ENCODE peak calls at places on chromosomes 2 and 18, in nine cellular contexts. C is Ammon's horn, U is colonic mucosa, P is RPMI7951, A is M059J, Y is fibroblast of pulmonary artery, R is psoas muscle, M is activated T-helper 1 cell treated with Interleukin-2 at 50 U/mL for 16 hours, B is GDM1. K is an unnamed sample.

GRCh38 chr2:100786297-100786658 is 33.7 kb upstream of the NPAS2 start:
- DNase-seq in C (no peak), U (peak; percentile 38), P (peak; percentile 95), A (peak; percentile 94), Y (peak; percentile 74), R (no peak), M (no peak), B (no peak), K (no peak)

GRCh38 chr2:206442854-206443734 is at the start of gene ADAM23:
- DNase-seq in C (peak; percentile 94), U (peak; percentile 25), P (peak; percentile 17), A (peak; percentile 9), Y (peak; percentile 40), R (peak; percentile 77), M (peak; percentile 15), B (no peak), K (peak; percentile 27)

GRCh38 chr2:51866361-51866760 is 834.4 kb upstream of the NRXN1 start:
- DNase-seq in C (no peak), U (no peak), P (no peak), A (no peak), Y (peak; percentile 18), R (no peak), M (no peak), B (no peak), K (no peak)

GRCh38 chr2:233865838-233866237 is 2.3 kb downstream of the MSL3B start:
- DNase-seq in C (no peak), U (no peak), P (no peak), A (no peak), Y (no peak), R (no peak), M (no peak), B (no peak), K (no peak)

GRCh38 chr2:187390891-187391290 is 57.2 kb downstream of the CALCRL start:
- DNase-seq in C (no peak), U (no peak), P (peak; percentile 26), A (peak; percentile 71), Y (peak; percentile 81), R (no peak), M (no peak), B (no peak), K (no peak)

GRCh38 chr2:140892429-140892828 is 1238.4 kb downstream of the LRP1B start:
- DNase-seq in C (no peak), U (no peak), P (no peak), A (no peak), Y (peak; percentile 10), R (no peak), M (no peak), B (no peak), K (no peak)

GRCh38 chr18:78523850-78524249 is 455.8 kb upstream of the SALL3 start:
- DNase-seq in C (no peak), U (no peak), P (no peak), A (no peak), Y (no peak), R (no peak), M (no peak), B (no peak), K (no peak)

GRCh38 chr18:74290831-74291770 is 662 bp downstream of the CYB5A start:
- DNase-seq in C (no peak), U (peak; percentile 60), P (no peak), A (no peak), Y (peak; percentile 20), R (no peak), M (peak; percentile 7), B (no peak), K (no peak)

GRCh38 chr18:35389095-35389618 is 12.0 kb upstream of the ZNF396 start:
- DNase-seq in C (peak; percentile 35), U (no peak), P (peak; percentile 21), A (peak; percentile 56), Y (peak; percentile 64), R (no peak), M (no peak), B (no peak), K (no peak)

GRCh38 chr2:61793389-61793836 is 60.4 kb downstream of the FAM161A start:
- DNase-seq in C (peak; percentile 35), U (peak; percentile 76), P (peak; percentile 56), A (peak; percentile 40), Y (peak; percentile 66), R (peak; percentile 73), M (peak; percentile 37), B (no peak), K (peak; percentile 64)

GRCh38 chr2:202122975-202123765 is 50.1 kb downstream of the KIAA2012 start:
- DNase-seq in C (peak; percentile 57), U (no peak), P (no peak), A (no peak), Y (no peak), R (no peak), M (no peak), B (peak; percentile 15), K (no peak)

GRCh38 chr2:201257941-201258665 is 2.2 kb upstream of the CASP8 start:
- DNase-seq in C (peak; percentile 44), U (peak; percentile 90), P (peak; percentile 86), A (peak; percentile 98), Y (peak; percentile 94), R (peak; percentile 68), M (peak; percentile 89), B (peak; percentile 88), K (peak; percentile 94)

GRCh38 chr2:37149626-37150322 is 7.0 kb downstream of the EIF2AK2 start:
- DNase-seq in C (no peak), U (peak; percentile 26), P (no peak), A (no peak), Y (no peak), R (no peak), M (no peak), B (no peak), K (no peak)

GRCh38 chr2:211416373-211416772 is 860.0 kb downstream of the CPS1 start:
- DNase-seq in C (no peak), U (no peak), P (no peak), A (no peak), Y (no peak), R (no peak), M (no peak), B (no peak), K (no peak)

GRCh38 chr2:45808294-45808693 is 156.8 kb downstream of the PRKCE start:
- DNase-seq in C (no peak), U (no peak), P (no peak), A (no peak), Y (no peak), R (no peak), M (no peak), B (no peak), K (no peak)

GRCh38 chr18:61602836-61603235 is 269.6 kb downstream of the CDH20 start:
- DNase-seq in C (no peak), U (no peak), P (peak; percentile 51), A (peak; percentile 70), Y (no peak), R (no peak), M (no peak), B (no peak), K (no peak)

GRCh38 chr18:10544093-10544748 is 18.4 kb downstream of the NAPG start:
- DNase-seq in C (no peak), U (no peak), P (no peak), A (no peak), Y (no peak), R (no peak), M (no peak), B (no peak), K (no peak)

GRCh38 chr18:40133253-40133652 is 1821.8 kb upstream of the PIK3C3 start:
- DNase-seq in C (no peak), U (no peak), P (no peak), A (peak; percentile 39), Y (no peak), R (no peak), M (no peak), B (no peak), K (no peak)

GRCh38 chr2:232809349-232810124 is 33.2 kb upstream of the KCNJ13 start:
- DNase-seq in C (no peak), U (no peak), P (peak; percentile 5), A (peak; percentile 4), Y (no peak), R (peak; percentile 60), M (no peak), B (no peak), K (no peak)

GRCh38 chr2:135162377-135162776 is 110.3 kb downstream of the RAB3GAP1 start:
- DNase-seq in C (no peak), U (no peak), P (no peak), A (no peak), Y (no peak), R (no peak), M (no peak), B (no peak), K (no peak)

GRCh38 chr2:43796206-43796605 is 22.4 kb downstream of the DYNC2LI1 start:
- DNase-seq in C (no peak), U (no peak), P (no peak), A (no peak), Y (no peak), R (no peak), M (no peak), B (no peak), K (no peak)

GRCh38 chr2:121904656-121905055 is 149.2 kb downstream of the TSN start:
- DNase-seq in C (no peak), U (no peak), P (peak; percentile 37), A (no peak), Y (no peak), R (no peak), M (no peak), B (no peak), K (no peak)

GRCh38 chr2:111157798-111158197 is 37.1 kb downstream of the BCL2L11 start:
- DNase-seq in C (no peak), U (no peak), P (no peak), A (no peak), Y (no peak), R (no peak), M (no peak), B (no peak), K (no peak)

GRCh38 chr2:229477269-229477668 is 206.2 kb upstream of the PID1 start:
- DNase-seq in C (no peak), U (no peak), P (no peak), A (no peak), Y (no peak), R (no peak), M (no peak), B (no peak), K (no peak)

GRCh38 chr2:98388081-98388480 is 41.8 kb downstream of the CNGA3 start:
- DNase-seq in C (no peak), U (no peak), P (no peak), A (no peak), Y (no peak), R (no peak), M (no peak), B (no peak), K (no peak)

GRCh38 chr2:113284481-113284880 is 5.8 kb upstream of the PAX8 start:
- DNase-seq in C (no peak), U (no peak), P (no peak), A (peak; percentile 21), Y (peak; percentile 11), R (no peak), M (no peak), B (no peak), K (no peak)

GRCh38 chr18:59715966-59716369 is 18.7 kb upstream of the CCBE1 start:
- DNase-seq in C (no peak), U (no peak), P (peak; percentile 97), A (peak; percentile 99), Y (peak; percentile 95), R (no peak), M (no peak), B (no peak), K (no peak)

GRCh38 chr2:24084386-24085375 is at the start of gene TP53I3:
- DNase-seq in C (peak; percentile 87), U (peak; percentile 88), P (peak; percentile 90), A (peak; percentile 85), Y (peak; percentile 92), R (peak; percentile 94), M (peak; percentile 72), B (peak; percentile 83), K (peak; percentile 79)

GRCh38 chr18:79525556-79526467 is 130.1 kb downstream of the NFATC1 start:
- DNase-seq in C (peak; percentile 54), U (no peak), P (no peak), A (no peak), Y (peak; percentile 41), R (peak; percentile 81), M (no peak), B (no peak), K (no peak)

GRCh38 chr2:62469558-62469957 is 36.4 kb downstream of the TMEM17 start:
- DNase-seq in C (no peak), U (no peak), P (no peak), A (no peak), Y (no peak), R (no peak), M (no peak), B (no peak), K (no peak)

GRCh38 chr2:202705446-202706020 is 70.8 kb downstream of the FAM117B start:
- DNase-seq in C (no peak), U (no peak), P (no peak), A (no peak), Y (no peak), R (no peak), M (no peak), B (no peak), K (no peak)